ENCODE peak calls at places on chromosomes 3 and 15, in four cellular contexts. One of them, this sample, is unnamed.

GRCh38 chr3:105108823-105109222 is 257.9 kb upstream of the ALCAM start:
- DNase-seq in H1: no peak
- DNase-seq in IMR-90: no peak
- DNase-seq in H9: no peak
- DNase-seq in this sample: no peak

GRCh38 chr3:111872948-111873347 is 13.9 kb downstream of the PHLDB2 start:
- DNase-seq in H1: no peak
- DNase-seq in IMR-90: no peak
- DNase-seq in H9: no peak
- DNase-seq in this sample: no peak

GRCh38 chr15:28961391-28961790 is 75.6 kb downstream of the APBA2 start:
- DNase-seq in H1: peak; percentile 45
- DNase-seq in IMR-90: no peak
- DNase-seq in H9: no peak
- DNase-seq in this sample: no peak

GRCh38 chr3:52028572-52028971 is 27.8 kb downstream of the DUSP7 start:
- DNase-seq in H1: no peak
- DNase-seq in IMR-90: peak; percentile 23
- DNase-seq in H9: no peak
- DNase-seq in this sample: no peak

GRCh38 chr3:170978335-170978745 is 48.2 kb downstream of the SLC2A2 start:
- DNase-seq in H1: no peak
- DNase-seq in IMR-90: no peak
- DNase-seq in H9: no peak
- DNase-seq in this sample: no peak

GRCh38 chr3:106277731-106278130 is 408.9 kb upstream of the CBLB start:
- DNase-seq in H1: no peak
- DNase-seq in IMR-90: no peak
- DNase-seq in H9: no peak
- DNase-seq in this sample: peak; percentile 75

GRCh38 chr3:177606891-177607290 is 409.6 kb upstream of the TBL1XR1 start:
- DNase-seq in H1: no peak
- DNase-seq in IMR-90: no peak
- DNase-seq in H9: no peak
- DNase-seq in this sample: peak; percentile 85

GRCh38 chr3:127177226-127177625 is 15.7 kb upstream of the PRR23E start:
- DNase-seq in H1: no peak
- DNase-seq in IMR-90: no peak
- DNase-seq in H9: peak; percentile 12
- DNase-seq in this sample: peak; percentile 21

GRCh38 chr3:97817965-97818364 is 3.8 kb upstream of the CRYBG3 start:
- DNase-seq in H1: no peak
- DNase-seq in IMR-90: no peak
- DNase-seq in H9: no peak
- DNase-seq in this sample: no peak

GRCh38 chr3:64837126-64837738 is 149.4 kb upstream of the ADAMTS9 start:
- DNase-seq in H1: no peak
- DNase-seq in IMR-90: no peak
- DNase-seq in H9: no peak
- DNase-seq in this sample: no peak

GRCh38 chr3:64832098-64832497 is 144.3 kb upstream of the ADAMTS9 start:
- DNase-seq in H1: no peak
- DNase-seq in IMR-90: no peak
- DNase-seq in H9: no peak
- DNase-seq in this sample: no peak

GRCh38 chr3:64830681-64831080 is 142.9 kb upstream of the ADAMTS9 start:
- DNase-seq in H1: no peak
- DNase-seq in IMR-90: no peak
- DNase-seq in H9: no peak
- DNase-seq in this sample: no peak

GRCh38 chr3:64838150-64838735 is 150.4 kb upstream of the ADAMTS9 start:
- DNase-seq in H1: no peak
- DNase-seq in IMR-90: no peak
- DNase-seq in H9: no peak
- DNase-seq in this sample: peak; percentile 26

DNA sequence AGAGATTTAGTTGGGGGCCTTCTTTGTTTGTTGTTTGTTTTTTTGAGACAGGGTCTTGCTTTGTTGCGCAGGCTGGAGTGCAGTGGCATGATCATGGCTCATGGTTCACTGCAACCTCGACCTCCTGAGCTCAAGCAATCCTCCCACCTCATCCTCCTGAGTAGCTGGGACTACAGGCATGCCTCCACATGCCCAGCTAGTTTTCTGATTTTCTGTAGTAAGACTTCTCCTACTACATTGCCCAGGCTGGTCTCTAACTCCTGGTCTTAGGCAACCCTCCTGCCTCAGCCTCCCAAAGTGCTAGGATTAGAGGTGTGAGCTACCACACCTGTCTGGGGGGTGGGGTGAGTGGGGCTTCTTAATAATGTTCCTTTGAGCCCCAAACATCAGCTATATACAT is 148.3 kb upstream of the ADAMTS9 start:
- DNase-seq in H1: no peak
- DNase-seq in IMR-90: no peak
- DNase-seq in H9: no peak
- DNase-seq in this sample: no peak
- H4K5ac ChIP-seq in H1: no peak overlapping the region
- H4K5ac ChIP-seq in IMR-90: no peak overlapping the region
- H4K5ac ChIP-seq in H9: no peak overlapping the region
- H4K5ac ChIP-seq in this sample: no peak overlapping the region

GRCh38 chr15:85992224-85992623 is 87.4 kb upstream of the AGBL1 start:
- DNase-seq in H1: no peak
- DNase-seq in IMR-90: no peak
- DNase-seq in H9: no peak
- DNase-seq in this sample: no peak
- H4K5ac ChIP-seq in H1: no peak overlapping the region
- H4K5ac ChIP-seq in IMR-90: no peak overlapping the region
- H4K5ac ChIP-seq in H9: no peak overlapping the region
- H4K5ac ChIP-seq in this sample: no peak overlapping the region

DNA sequence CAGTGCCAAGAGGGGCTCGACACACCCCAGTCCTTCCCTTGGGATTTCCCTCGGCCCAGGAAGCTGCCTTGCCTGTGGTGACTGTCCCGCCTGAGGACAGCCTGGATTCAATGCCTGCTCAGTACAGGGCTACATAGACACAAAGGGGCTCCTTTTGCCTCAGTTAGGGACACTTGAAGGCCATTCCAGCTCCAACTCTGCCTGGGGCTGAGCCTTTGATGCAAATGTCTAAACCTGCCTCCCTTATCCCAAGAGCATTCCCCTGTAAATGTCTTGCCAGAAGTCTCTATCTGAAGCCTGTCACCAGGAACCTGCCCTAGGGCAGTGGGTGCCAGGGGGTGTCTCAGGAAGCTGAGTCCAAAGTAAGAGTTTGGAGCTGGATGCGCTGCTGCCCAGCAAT is 19.3 kb upstream of the LYSMD4 start:
- DNase-seq in H1: no peak
- DNase-seq in IMR-90: no peak
- DNase-seq in H9: no peak
- DNase-seq in this sample: no peak
- H4K5ac ChIP-seq in H1: no peak overlapping the region
- H4K5ac ChIP-seq in IMR-90: no peak overlapping the region
- H4K5ac ChIP-seq in H9: no peak overlapping the region
- H4K5ac ChIP-seq in this sample: no peak overlapping the region

GRCh38 chr3:101667844-101668243 is 9.1 kb downstream of the ZBTB11 start:
- DNase-seq in H1: no peak
- DNase-seq in IMR-90: no peak
- DNase-seq in H9: no peak
- DNase-seq in this sample: no peak

GRCh38 chr3:101671014-101671413 is 5.9 kb downstream of the ZBTB11 start:
- DNase-seq in H1: no peak
- DNase-seq in IMR-90: no peak
- DNase-seq in H9: no peak
- DNase-seq in this sample: no peak

GRCh38 chr3:101665851-101666250 is 11.1 kb downstream of the ZBTB11 start:
- DNase-seq in H1: no peak
- DNase-seq in IMR-90: no peak
- DNase-seq in H9: no peak
- DNase-seq in this sample: no peak

GRCh38 chr3:101665357-101665756 is 11.6 kb downstream of the ZBTB11 start:
- DNase-seq in H1: no peak
- DNase-seq in IMR-90: no peak
- DNase-seq in H9: no peak
- DNase-seq in this sample: no peak

DNA sequence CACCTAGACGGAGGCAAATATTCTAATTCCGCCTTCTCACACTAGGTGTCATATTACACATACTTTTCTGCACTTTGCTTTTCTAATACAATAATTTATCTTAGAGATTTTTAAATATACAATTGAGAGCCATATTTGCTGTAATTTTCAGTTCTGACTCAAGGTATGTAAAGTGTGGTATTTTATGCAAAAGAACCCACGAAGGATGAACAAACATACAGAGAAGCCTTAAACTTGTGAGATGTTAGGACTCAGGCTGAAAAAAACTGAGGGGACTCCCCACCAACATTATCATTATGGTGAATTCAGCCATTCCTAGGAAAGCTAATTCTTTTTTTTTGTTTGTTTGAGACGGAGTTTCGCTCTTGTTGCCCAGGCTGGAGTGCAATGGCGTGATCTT is 9.6 kb downstream of the ZBTB11 start:
- DNase-seq in H1: no peak
- DNase-seq in IMR-90: no peak
- DNase-seq in H9: no peak
- DNase-seq in this sample: no peak
- H4K5ac ChIP-seq in H1: no peak overlapping the region
- H4K5ac ChIP-seq in IMR-90: no peak overlapping the region
- H4K5ac ChIP-seq in H9: no peak overlapping the region
- H4K5ac ChIP-seq in this sample: no peak overlapping the region